ENCODE peak calls at places on chromosomes 1 and 21, in eight cellular contexts. A is tibial nerve; F is spleen; X is psoas muscle; I is vagina; L is naive thymus-derived CD4-positive, alpha-beta T cell; G is heart left ventricle; N is astrocyte. Q is an unnamed sample.

GRCh38 chr1:211734791-211735190 is 59.4 kb upstream of the NEK2 start:
- DNase-seq in A (no peak), F (no peak), X (no peak), I (no peak), L (no peak), G (no peak), N (no peak), Q (no peak)

GRCh38 chr1:23591460-23592208 is 32.3 kb upstream of the ID3 start:
- DNase-seq in A (no peak), F (peak), X (peak), I (no peak), L (no peak), G (peak), N (no peak), Q (no peak)

GRCh38 chr1:100510441-100510840 is 27.5 kb upstream of the GPR88 start:
- DNase-seq in A (no peak), F (no peak), X (no peak), I (no peak), L (no peak), G (no peak), N (no peak), Q (no peak)

GRCh38 chr1:213858581-213858980 is 129.2 kb upstream of the PROX1 start:
- DNase-seq in A (no peak), F (no peak), X (no peak), I (no peak), L (no peak), G (no peak), N (no peak), Q (no peak)

GRCh38 chr1:202625416-202626360 is 84.6 kb downstream of the SYT2 start:
- DNase-seq in A (peak), F (peak), X (peak), I (no peak), L (peak), G (peak), N (peak), Q (peak)

GRCh38 chr1:205064741-205065316 is 19.4 kb downstream of the TMEM81 start:
- DNase-seq in A (no peak), F (peak), X (peak), I (no peak), L (no peak), G (no peak), N (no peak), Q (no peak)

GRCh38 chr1:116226017-116226416 is 114.8 kb downstream of the MAB21L3 start:
- DNase-seq in A (no peak), F (no peak), X (no peak), I (no peak), L (no peak), G (no peak), N (no peak), Q (no peak)

GRCh38 chr1:208455821-208456220 is 211.6 kb upstream of the PLXNA2 start:
- DNase-seq in A (no peak), F (no peak), X (no peak), I (no peak), L (no peak), G (no peak), N (peak), Q (peak)

GRCh38 chr1:26168410-26169167 is at the start of gene C1orf232:
- DNase-seq in A (no peak), F (no peak), X (peak), I (no peak), L (no peak), G (no peak), N (no peak), Q (no peak)

GRCh38 chr1:56212143-56212542 is 367.2 kb downstream of the PLPP3 start:
- DNase-seq in A (no peak), F (no peak), X (no peak), I (no peak), L (no peak), G (no peak), N (no peak), Q (no peak)

GRCh38 chr1:205279986-205280385 is 41.6 kb downstream of the NUAK2 start:
- DNase-seq in A (no peak), F (no peak), X (no peak), I (no peak), L (no peak), G (no peak), N (no peak), Q (no peak)

GRCh38 chr1:166489670-166490436 is 323.1 kb upstream of the FAM78B start:
- DNase-seq in A (no peak), F (peak), X (peak), I (no peak), L (peak), G (no peak), N (no peak), Q (no peak)

GRCh38 chr1:37475380-37476086 is 1.2 kb downstream of the ZC3H12A start:
- DNase-seq in A (no peak), F (peak), X (no peak), I (no peak), L (no peak), G (no peak), N (peak), Q (no peak)

GRCh38 chr1:48492392-48492791 is 20.4 kb upstream of the SPATA6 start:
- DNase-seq in A (no peak), F (no peak), X (no peak), I (no peak), L (no peak), G (no peak), N (no peak), Q (no peak)

GRCh38 chr1:36885537-36886441 is 148.5 kb downstream of the GRIK3 start:
- DNase-seq in A (no peak), F (peak), X (no peak), I (peak), L (no peak), G (peak), N (no peak), Q (no peak)

GRCh38 chr1:156245451-156246232 is 2.2 kb downstream of the PAQR6 start:
- DNase-seq in A (no peak), F (peak), X (no peak), I (no peak), L (peak), G (no peak), N (no peak), Q (no peak)

GRCh38 chr1:10726355-10726754 is 70.1 kb downstream of the CASZ1 start:
- DNase-seq in A (no peak), F (no peak), X (peak), I (no peak), L (no peak), G (peak), N (no peak), Q (no peak)

GRCh38 chr1:17632541-17633193 is 93.2 kb downstream of the ARHGEF10L start:
- DNase-seq in A (no peak), F (no peak), X (no peak), I (no peak), L (no peak), G (no peak), N (peak), Q (peak)

GRCh38 chr1:201946224-201946908 is at the start of gene LMOD1:
- DNase-seq in A (peak), F (peak), X (peak), I (no peak), L (no peak), G (peak), N (peak), Q (peak)

GRCh38 chr1:59880735-59881134 is 45.8 kb downstream of the CYP2J2 start:
- DNase-seq in A (no peak), F (no peak), X (peak), I (no peak), L (no peak), G (no peak), N (no peak), Q (no peak)

GRCh38 chr1:220067246-220068204 is 21.2 kb upstream of the EPRS1 start:
- DNase-seq in A (no peak), F (no peak), X (no peak), I (no peak), L (no peak), G (no peak), N (no peak), Q (no peak)

GRCh38 chr21:28016571-28016970 is 976.1 kb downstream of the LTN1 start:
- DNase-seq in A (no peak), F (no peak), X (no peak), I (no peak), L (no peak), G (no peak), N (peak), Q (no peak)

GRCh38 chr1:110637475-110637874 is 31.3 kb upstream of the KCNA2 start:
- DNase-seq in A (no peak), F (no peak), X (no peak), I (no peak), L (no peak), G (no peak), N (no peak), Q (no peak)

GRCh38 chr1:184595609-184596008 is 159.0 kb downstream of the EDEM3 start:
- DNase-seq in A (no peak), F (no peak), X (no peak), I (no peak), L (no peak), G (no peak), N (peak), Q (peak)

GRCh38 chr1:201426395-201427310 is 5.1 kb upstream of the TNNI1 start:
- DNase-seq in A (no peak), F (peak), X (peak), I (no peak), L (no peak), G (peak), N (no peak), Q (no peak)

GRCh38 chr1:4778056-4778455 is 123.6 kb downstream of the AJAP1 start:
- DNase-seq in A (no peak), F (no peak), X (no peak), I (no peak), L (no peak), G (no peak), N (no peak), Q (no peak)

GRCh38 chr1:45585496-45586075 is 1.7 kb downstream of the NASP start:
- DNase-seq in A (no peak), F (no peak), X (no peak), I (no peak), L (no peak), G (no peak), N (no peak), Q (no peak)

GRCh38 chr1:202589190-202589680 is 121.0 kb downstream of the SYT2 start:
- DNase-seq in A (peak), F (no peak), X (peak), I (no peak), L (no peak), G (peak), N (peak), Q (peak)

GRCh38 chr21:28641731-28642130 is 350.9 kb downstream of the LTN1 start:
- DNase-seq in A (no peak), F (no peak), X (no peak), I (no peak), L (no peak), G (no peak), N (no peak), Q (no peak)

GRCh38 chr1:11529763-11530730 is 51.1 kb downstream of the DISP3 start:
- DNase-seq in A (no peak), F (peak), X (no peak), I (no peak), L (no peak), G (no peak), N (no peak), Q (no peak)

GRCh38 chr1:48222501-48223242 is at the start of gene SLC5A9:
- DNase-seq in A (no peak), F (no peak), X (no peak), I (no peak), L (no peak), G (no peak), N (no peak), Q (no peak)

GRCh38 chr1:6599141-6599975 is 3.3 kb downstream of the KLHL21 start:
- DNase-seq in A (no peak), F (peak), X (peak), I (no peak), L (no peak), G (no peak), N (no peak), Q (no peak)

GRCh38 chr21:17802568-17802967 is 16.6 kb downstream of the C21orf91 start:
- DNase-seq in A (no peak), F (no peak), X (no peak), I (no peak), L (no peak), G (no peak), N (peak), Q (peak)

GRCh38 chr1:52751589-52752306 is 25.5 kb downstream of the ZYG11B start:
- DNase-seq in A (no peak), F (no peak), X (no peak), I (no peak), L (no peak), G (peak), N (peak), Q (peak)

GRCh38 chr1:119358661-119359060 is 9.9 kb upstream of the HAO2 start:
- DNase-seq in A (no peak), F (no peak), X (no peak), I (no peak), L (no peak), G (no peak), N (no peak), Q (no peak)

DNA sequence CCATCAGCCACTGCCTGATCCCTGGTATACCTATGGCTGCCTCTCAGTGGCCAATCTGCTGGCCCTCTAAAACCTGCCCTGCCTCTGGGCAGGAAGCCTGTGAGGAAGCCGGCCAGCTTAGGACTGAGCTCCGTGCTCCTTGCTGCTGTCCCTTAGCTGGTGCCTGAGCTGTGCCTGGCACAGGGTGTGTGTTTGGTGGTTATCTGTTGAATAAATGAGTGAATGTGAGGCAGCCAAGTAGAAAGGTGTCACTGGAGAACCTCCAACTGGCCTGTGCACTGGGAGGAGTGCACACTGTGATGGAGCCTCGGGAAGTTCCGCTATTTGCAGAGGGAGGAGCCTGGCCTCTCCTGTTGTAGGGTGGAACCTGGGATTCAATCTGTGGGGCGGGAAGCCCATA is 63.4 kb upstream of the STUM start:
- DNase-seq in A (no peak), F (no peak), X (no peak), I (no peak), L (no peak), G (no peak), N (no peak), Q (no peak)
- H3K27ac ChIP-seq in A (no peak), F (no peak), X (no peak), I (no peak), L (no peak), G (no peak), N (no peak), Q (no peak)

GRCh38 chr1:154866257-154866994 is 3.7 kb downstream of the KCNN3 start:
- DNase-seq in A (no peak), F (no peak), X (no peak), I (no peak), L (no peak), G (no peak), N (peak), Q (peak)

GRCh38 chr1:154867841-154868610 is 2.1 kb downstream of the KCNN3 start:
- DNase-seq in A (no peak), F (no peak), X (no peak), I (no peak), L (no peak), G (no peak), N (no peak), Q (no peak)

GRCh38 chr1:154869351-154870116 is 547 bp downstream of the KCNN3 start:
- DNase-seq in A (no peak), F (no peak), X (peak), I (no peak), L (no peak), G (peak), N (peak), Q (peak)

GRCh38 chr1:154865442-154866256 is 4.4 kb downstream of the KCNN3 start:
- DNase-seq in A (no peak), F (no peak), X (peak), I (no peak), L (no peak), G (no peak), N (no peak), Q (no peak)

DNA sequence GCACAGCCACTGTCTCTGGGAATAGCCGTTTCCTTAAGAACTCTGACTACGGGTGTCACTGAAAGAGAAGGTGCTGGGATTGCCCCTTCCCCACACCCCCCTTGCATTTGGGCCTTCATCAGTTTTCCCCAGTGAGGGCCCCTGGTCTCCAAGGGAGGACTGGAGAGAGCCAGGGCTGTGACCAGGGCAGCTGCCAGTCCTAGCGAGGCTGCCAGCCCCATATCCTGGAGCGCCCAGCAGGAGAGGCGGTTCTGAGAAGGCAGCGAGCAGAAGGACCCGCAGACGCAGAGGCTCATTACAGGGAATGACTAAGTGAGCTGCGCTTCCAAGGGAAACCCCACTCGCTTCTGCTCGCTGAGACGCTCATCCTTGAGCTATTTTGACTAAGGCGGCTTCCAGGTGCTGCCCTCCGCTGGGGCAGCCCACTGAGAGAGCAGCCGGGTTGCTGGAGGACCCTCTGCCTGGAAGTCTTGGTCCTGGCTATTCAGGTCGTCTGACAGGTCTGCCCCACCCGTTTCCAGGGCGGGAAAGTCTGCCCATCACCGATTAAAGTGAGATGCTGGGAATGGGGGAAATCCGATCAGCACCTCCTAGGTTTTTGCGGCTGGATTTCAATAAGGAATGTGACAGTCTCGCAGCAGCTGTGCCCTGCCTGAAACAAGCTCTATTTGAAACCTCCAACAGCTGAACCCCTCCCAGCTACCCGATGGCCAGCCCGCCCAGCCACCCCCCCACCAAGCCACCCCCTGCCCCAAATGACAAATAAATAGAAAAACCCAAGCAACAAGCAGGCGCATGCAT is 2.9 kb downstream of the KCNN3 start:
- DNase-seq in A (no peak), F (no peak), X (peak), I (no peak), L (no peak), G (no peak), N (peak), Q (peak)
- H3K27ac ChIP-seq in A (no peak), F (no peak), X (peak), I (no peak), L (no peak), G (no peak), N (peak), Q (peak)

GRCh38 chr1:215137985-215138384 is 55.4 kb downstream of the KCNK2 start:
- DNase-seq in A (no peak), F (no peak), X (no peak), I (no peak), L (no peak), G (no peak), N (no peak), Q (no peak)

GRCh38 chr1:215132156-215132555 is 49.6 kb downstream of the KCNK2 start:
- DNase-seq in A (no peak), F (no peak), X (no peak), I (no peak), L (no peak), G (no peak), N (peak), Q (no peak)

GRCh38 chr1:215128514-215128913 is 46.0 kb downstream of the KCNK2 start:
- DNase-seq in A (no peak), F (no peak), X (no peak), I (no peak), L (no peak), G (no peak), N (no peak), Q (no peak)

GRCh38 chr1:215131291-215131690 is 48.8 kb downstream of the KCNK2 start:
- DNase-seq in A (no peak), F (no peak), X (no peak), I (no peak), L (no peak), G (no peak), N (no peak), Q (no peak)

DNA sequence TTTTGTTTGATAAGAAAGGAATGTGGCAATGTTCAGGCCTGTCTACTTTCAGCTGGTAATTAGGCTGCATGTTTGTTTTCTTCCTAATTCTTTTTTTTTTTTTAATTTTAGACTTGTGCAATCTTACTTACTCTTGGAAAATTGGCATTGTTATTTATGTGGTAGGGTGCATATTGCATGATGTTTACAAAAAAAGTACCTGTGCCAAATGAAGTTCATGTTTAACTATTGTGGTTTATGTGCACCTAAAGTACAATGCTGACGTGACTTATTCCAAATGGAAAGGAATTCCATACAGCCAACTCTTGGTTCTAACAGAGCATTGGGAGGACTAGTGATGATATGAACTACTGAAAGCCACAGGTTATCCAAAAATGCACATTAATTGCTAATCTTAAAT is 51.0 kb downstream of the KCNK2 start:
- DNase-seq in A (no peak), F (no peak), X (no peak), I (no peak), L (no peak), G (no peak), N (no peak), Q (no peak)
- H3K27ac ChIP-seq in A (no peak), F (no peak), X (no peak), I (no peak), L (no peak), G (no peak), N (no peak), Q (no peak)

DNA sequence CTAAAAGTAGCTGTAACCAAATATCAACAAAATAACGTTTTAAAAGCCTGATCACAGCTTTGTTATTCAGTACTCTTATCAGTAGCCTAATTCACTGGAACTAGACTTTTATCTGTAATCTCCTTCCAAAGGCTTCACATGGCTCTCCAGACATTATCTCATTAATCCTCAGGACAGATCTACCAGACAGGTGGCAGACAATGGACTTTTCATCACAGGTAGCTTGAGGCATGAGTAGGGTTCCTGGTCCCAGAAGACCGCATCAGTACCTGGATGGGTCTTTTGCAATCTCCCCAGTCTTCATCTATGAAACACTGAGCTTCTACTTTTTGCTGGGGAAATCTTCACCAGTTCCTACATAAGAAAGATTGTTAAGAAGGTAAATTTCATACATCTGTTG is 132.2 kb upstream of the FOXD3 start:
- DNase-seq in A (no peak), F (no peak), X (no peak), I (no peak), L (no peak), G (no peak), N (no peak), Q (no peak)
- H3K27ac ChIP-seq in A (no peak), F (no peak), X (no peak), I (no peak), L (no peak), G (no peak), N (no peak), Q (no peak)

DNA sequence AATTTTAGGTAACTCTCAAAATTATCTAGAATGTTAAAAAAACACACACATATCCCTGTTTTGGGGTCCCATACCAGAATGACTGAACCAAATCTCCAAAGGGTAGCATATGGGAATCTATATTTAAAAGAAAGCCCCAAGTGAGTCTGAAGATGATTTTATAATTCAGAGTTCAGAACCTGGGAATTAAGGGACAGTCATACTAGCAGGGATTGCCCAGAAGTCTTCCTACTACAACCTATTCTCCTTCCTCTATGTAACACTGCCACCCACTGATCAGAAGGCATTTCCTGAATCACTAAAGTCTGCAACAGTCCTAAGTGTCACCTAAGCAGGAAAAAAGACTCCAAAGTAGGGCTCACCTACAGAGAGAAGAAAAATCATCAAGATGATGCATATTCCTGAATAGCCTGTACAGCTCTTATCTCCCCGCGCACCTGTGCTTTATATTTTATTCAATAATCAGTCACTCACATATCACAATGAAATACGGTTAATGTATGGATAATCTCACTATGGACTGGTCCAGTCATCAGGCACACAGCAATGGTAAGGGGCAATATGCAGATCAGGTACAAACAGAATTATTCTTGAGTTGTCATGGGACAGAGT is 4.9 kb downstream of the RGS1 start:
- DNase-seq in A (no peak), F (no peak), X (no peak), I (no peak), L (no peak), G (no peak), N (peak), Q (no peak)
- H3K27ac ChIP-seq in A (no peak), F (no peak), X (no peak), I (no peak), L (no peak), G (no peak), N (no peak), Q (no peak)

Q was measured in brain microvascular endothelial cell.